ENCODE peak calls at places on chromosome 3, in ten cellular contexts. One of them, this sample, is unnamed.

GRCh38 chr3:136343873-136344281 is 93.7 kb downstream of the PCCB start:
- DNase-seq in cardiac septum: peak
- DNase-seq in kidney: peak
- DNase-seq in iPS-NIHi11: no peak
- DNase-seq in fibroblast of pulmonary artery: peak
- DNase-seq in CD4-positive, alpha-beta T cell: no peak
- DNase-seq in body of pancreas: peak
- DNase-seq in amniotic stem cell: peak
- DNase-seq in NCI-H510A treated with DMSO at 0.1 percent for 48 hours: peak
- DNase-seq in GM13976: no peak
- DNase-seq in this sample: no peak

GRCh38 chr3:354433-354832 is 157.9 kb downstream of the CHL1 start:
- DNase-seq in iPS-NIHi11: peak
- DNase-seq in CD4-positive, alpha-beta T cell: no peak
- DNase-seq in kidney: no peak
- DNase-seq in cardiac septum: no peak
- DNase-seq in amniotic stem cell: no peak
- DNase-seq in fibroblast of pulmonary artery: peak
- DNase-seq in body of pancreas: peak
- DNase-seq in NCI-H510A treated with DMSO at 0.1 percent for 48 hours: peak
- DNase-seq in GM13976: peak
- DNase-seq in this sample: no peak

GRCh38 chr3:72919520-72919919 is 31.7 kb downstream of the GXYLT2 start:
- DNase-seq in NCI-H510A treated with DMSO at 0.1 percent for 48 hours: no peak
- DNase-seq in kidney: no peak
- DNase-seq in fibroblast of pulmonary artery: no peak
- DNase-seq in iPS-NIHi11: no peak
- DNase-seq in CD4-positive, alpha-beta T cell: no peak
- DNase-seq in amniotic stem cell: no peak
- DNase-seq in body of pancreas: no peak
- DNase-seq in cardiac septum: no peak
- DNase-seq in GM13976: no peak
- DNase-seq in this sample: no peak

GRCh38 chr3:141050913-141051632 is at the start of gene SPSB4:
- DNase-seq in iPS-NIHi11: peak
- DNase-seq in cardiac septum: peak
- DNase-seq in kidney: peak
- DNase-seq in NCI-H510A treated with DMSO at 0.1 percent for 48 hours: peak
- DNase-seq in body of pancreas: peak
- DNase-seq in CD4-positive, alpha-beta T cell: no peak
- DNase-seq in GM13976: no peak
- DNase-seq in amniotic stem cell: no peak
- DNase-seq in fibroblast of pulmonary artery: peak
- DNase-seq in this sample: no peak

GRCh38 chr3:193830791-193831191 is 237.8 kb downstream of the OPA1 start:
- DNase-seq in NCI-H510A treated with DMSO at 0.1 percent for 48 hours: peak
- DNase-seq in GM13976: no peak
- DNase-seq in CD4-positive, alpha-beta T cell: no peak
- DNase-seq in fibroblast of pulmonary artery: no peak
- DNase-seq in body of pancreas: no peak
- DNase-seq in iPS-NIHi11: no peak
- DNase-seq in cardiac septum: no peak
- DNase-seq in amniotic stem cell: no peak
- DNase-seq in kidney: no peak
- DNase-seq in this sample: no peak

GRCh38 chr3:126537116-126537729 is 13.3 kb downstream of the CHST13 start:
- DNase-seq in NCI-H510A treated with DMSO at 0.1 percent for 48 hours: peak
- DNase-seq in amniotic stem cell: no peak
- DNase-seq in kidney: peak
- DNase-seq in GM13976: no peak
- DNase-seq in CD4-positive, alpha-beta T cell: no peak
- DNase-seq in body of pancreas: no peak
- DNase-seq in cardiac septum: peak
- DNase-seq in iPS-NIHi11: no peak
- DNase-seq in fibroblast of pulmonary artery: no peak
- DNase-seq in this sample: no peak

GRCh38 chr3:26624209-26624775 is 1.7 kb downstream of the LRRC3B start:
- DNase-seq in body of pancreas: no peak
- DNase-seq in fibroblast of pulmonary artery: no peak
- DNase-seq in amniotic stem cell: no peak
- DNase-seq in GM13976: peak
- DNase-seq in kidney: peak
- DNase-seq in iPS-NIHi11: peak
- DNase-seq in cardiac septum: no peak
- DNase-seq in NCI-H510A treated with DMSO at 0.1 percent for 48 hours: no peak
- DNase-seq in CD4-positive, alpha-beta T cell: no peak
- DNase-seq in this sample: no peak

GRCh38 chr3:156685752-156686151 is 11.4 kb downstream of the TIPARP start:
- DNase-seq in cardiac septum: no peak
- DNase-seq in iPS-NIHi11: no peak
- DNase-seq in NCI-H510A treated with DMSO at 0.1 percent for 48 hours: no peak
- DNase-seq in kidney: no peak
- DNase-seq in amniotic stem cell: no peak
- DNase-seq in body of pancreas: no peak
- DNase-seq in CD4-positive, alpha-beta T cell: no peak
- DNase-seq in fibroblast of pulmonary artery: no peak
- DNase-seq in GM13976: no peak
- DNase-seq in this sample: no peak

GRCh38 chr3:197372076-197372661 is 73.8 kb upstream of the DLG1 start:
- DNase-seq in GM13976: no peak
- DNase-seq in CD4-positive, alpha-beta T cell: no peak
- DNase-seq in iPS-NIHi11: peak
- DNase-seq in body of pancreas: no peak
- DNase-seq in amniotic stem cell: peak
- DNase-seq in kidney: peak
- DNase-seq in NCI-H510A treated with DMSO at 0.1 percent for 48 hours: peak
- DNase-seq in fibroblast of pulmonary artery: peak
- DNase-seq in cardiac septum: no peak
- DNase-seq in this sample: no peak

GRCh38 chr3:156820687-156821070 is 5.5 kb upstream of the LEKR1 start:
- DNase-seq in iPS-NIHi11: no peak
- DNase-seq in kidney: no peak
- DNase-seq in CD4-positive, alpha-beta T cell: no peak
- DNase-seq in cardiac septum: no peak
- DNase-seq in fibroblast of pulmonary artery: no peak
- DNase-seq in body of pancreas: no peak
- DNase-seq in NCI-H510A treated with DMSO at 0.1 percent for 48 hours: no peak
- DNase-seq in GM13976: no peak
- DNase-seq in amniotic stem cell: no peak
- DNase-seq in this sample: no peak

GRCh38 chr3:185823280-185824044 is 1.4 kb downstream of the IGF2BP2 start:
- DNase-seq in iPS-NIHi11: peak
- DNase-seq in kidney: peak
- DNase-seq in fibroblast of pulmonary artery: peak
- DNase-seq in GM13976: peak
- DNase-seq in CD4-positive, alpha-beta T cell: no peak
- DNase-seq in body of pancreas: peak
- DNase-seq in amniotic stem cell: no peak
- DNase-seq in NCI-H510A treated with DMSO at 0.1 percent for 48 hours: peak
- DNase-seq in cardiac septum: peak
- DNase-seq in this sample: no peak

GRCh38 chr3:192408721-192409151 is 318.6 kb downstream of the FGF12 start:
- DNase-seq in NCI-H510A treated with DMSO at 0.1 percent for 48 hours: no peak
- DNase-seq in iPS-NIHi11: peak
- DNase-seq in CD4-positive, alpha-beta T cell: no peak
- DNase-seq in body of pancreas: no peak
- DNase-seq in cardiac septum: no peak
- DNase-seq in fibroblast of pulmonary artery: no peak
- DNase-seq in GM13976: no peak
- DNase-seq in amniotic stem cell: no peak
- DNase-seq in kidney: peak
- DNase-seq in this sample: no peak

GRCh38 chr3:180283251-180283650 is 246.5 kb upstream of the PEX5L start:
- DNase-seq in CD4-positive, alpha-beta T cell: no peak
- DNase-seq in fibroblast of pulmonary artery: no peak
- DNase-seq in kidney: no peak
- DNase-seq in cardiac septum: no peak
- DNase-seq in body of pancreas: peak
- DNase-seq in NCI-H510A treated with DMSO at 0.1 percent for 48 hours: no peak
- DNase-seq in GM13976: no peak
- DNase-seq in amniotic stem cell: no peak
- DNase-seq in iPS-NIHi11: no peak
- DNase-seq in this sample: no peak